ENCODE peak calls at places on chromosomes 7 and 10, in four cellular contexts. I is Calu3; E is activated CD4-positive, alpha-beta T cell treated with anti-CD3 and anti-CD28 coated beads, Interleukin-2, amount 50 U/mL, for 48 hours; L is aorta. Y is an unnamed sample.

GRCh38 chr7:88668591-88668990 is 90.9 kb upstream of the ZNF804B start:
- DNase-seq in I (no peak), E (no peak), L (no peak), Y (no peak)

GRCh38 chr10:126373137-126373536 is 15.1 kb downstream of the ADAM12 start:
- DNase-seq in I (no peak), E (no peak), L (no peak), Y (no peak)

GRCh38 chr7:158406817-158407216 is 180.8 kb downstream of the PTPRN2 start:
- DNase-seq in I (no peak), E (no peak), L (no peak), Y (no peak)

GRCh38 chr7:157263156-157263555 is 73.6 kb upstream of the DNAJB6 start:
- DNase-seq in I (no peak), E (no peak), L (no peak), Y (no peak)

GRCh38 chr7:16504019-16504418 is 22.6 kb upstream of the LRRC72 start:
- DNase-seq in I (peak), E (no peak), L (no peak), Y (no peak)

GRCh38 chr10:15374156-15374555 is 3.1 kb upstream of the FAM171A1 start:
- DNase-seq in I (no peak), E (no peak), L (no peak), Y (no peak)

GRCh38 chr7:121244120-121244865 is 84.5 kb upstream of the WNT16 start:
- DNase-seq in I (no peak), E (no peak), L (no peak), Y (no peak)

GRCh38 chr7:88020953-88021650 is 87.1 kb downstream of the ADAM22 start:
- DNase-seq in I (no peak), E (no peak), L (no peak), Y (no peak)

GRCh38 chr7:2993868-2994267 is 49.8 kb downstream of the CARD11 start:
- DNase-seq in I (peak), E (no peak), L (peak), Y (no peak)

GRCh38 chr7:10237306-10237705 is 736.4 kb upstream of the PHF14 start:
- DNase-seq in I (no peak), E (no peak), L (no peak), Y (no peak)

GRCh38 chr7:99141334-99141733 is 2.6 kb downstream of the SMURF1 start:
- DNase-seq in I (no peak), E (no peak), L (no peak), Y (no peak)

GRCh38 chr7:73838642-73839041 is 3.7 kb downstream of the METTL27 start:
- DNase-seq in I (no peak), E (no peak), L (no peak), Y (no peak)

GRCh38 chr10:105041956-105042355 is 400.9 kb downstream of the SORCS3 start:
- DNase-seq in I (no peak), E (no peak), L (no peak), Y (no peak)

GRCh38 chr7:22364910-22365309 is 8.0 kb upstream of the RAPGEF5 start:
- DNase-seq in I (no peak), E (no peak), L (no peak), Y (no peak)

GRCh38 chr10:97188234-97188847 is 2.6 kb upstream of the SLIT1 start:
- DNase-seq in I (no peak), E (no peak), L (peak), Y (no peak)

GRCh38 chr7:139771001-139771956 is 6.5 kb downstream of the HIPK2 start:
- DNase-seq in I (peak), E (no peak), L (no peak), Y (no peak)

GRCh38 chr7:102065226-102065625 is 221.4 kb upstream of the SH2B2 start:
- DNase-seq in I (no peak), E (no peak), L (no peak), Y (no peak)

GRCh38 chr7:17679427-17679826 is 260.9 kb downstream of the SNX13 start:
- DNase-seq in I (no peak), E (no peak), L (peak), Y (no peak)

GRCh38 chr7:96823274-96823673 is 113.6 kb upstream of the SEM1 start:
- DNase-seq in I (no peak), E (no peak), L (no peak), Y (no peak)